ENCODE peak calls at places on chromosomes 3 and 15, in four cellular contexts. N is GM12878, D is HL-60, V is K562. Y is an unnamed sample.
A peak's percentile ranks its signal among the peaks of the same experiment; 100 is the strongest.

GRCh38 chr15:99951471-99951870 is 218.2 kb upstream of the LYSMD4 start:
- DNase-seq in N (no peak), D (no peak), V (no peak), Y (no peak)

GRCh38 chr15:77742127-77742526 is 109.4 kb upstream of the LINGO1 start:
- DNase-seq in N (no peak), D (no peak), V (no peak), Y (no peak)

GRCh38 chr3:5016218-5017161 is 37.3 kb downstream of the BHLHE40 start:
- DNase-seq in N (no peak), D (peak; percentile 89), V (peak; percentile 79), Y (peak; percentile 38)

GRCh38 chr15:56469484-56469883 is 4.5 kb upstream of the MNS1 start:
- DNase-seq in N (no peak), D (peak; percentile 46), V (no peak), Y (no peak)

GRCh38 chr3:137012097-137012501 is 54.3 kb downstream of the IL20RB start:
- DNase-seq in N (no peak), D (no peak), V (no peak), Y (no peak)

GRCh38 chr15:75042730-75043508 is 19.5 kb downstream of the PPCDC start:
- DNase-seq in N (peak; percentile 100), D (peak; percentile 100), V (peak; percentile 68), Y (peak; percentile 67)

GRCh38 chr3:194985031-194985578 is 285.9 kb downstream of the XXYLT1 start:
- DNase-seq in N (no peak), D (peak; percentile 63), V (peak; percentile 17), Y (no peak)

GRCh38 chr3:57112206-57112605 is 51.7 kb downstream of the SPATA12 start:
- DNase-seq in N (no peak), D (no peak), V (peak; percentile 16), Y (no peak)

GRCh38 chr15:80967451-80967850 is 22.2 kb downstream of the MESD start:
- DNase-seq in N (no peak), D (no peak), V (no peak), Y (no peak)

GRCh38 chr3:126284258-126284904 is 72.8 kb downstream of the KLF15 start:
- DNase-seq in N (no peak), D (no peak), V (no peak), Y (no peak)

GRCh38 chr3:185405243-185405642 is 42.3 kb downstream of the MAP3K13 start:
- DNase-seq in N (no peak), D (no peak), V (no peak), Y (no peak)

GRCh38 chr3:95926904-95927501 is 887.4 kb upstream of the EPHA6 start:
- DNase-seq in N (no peak), D (no peak), V (no peak), Y (no peak)

DNA sequence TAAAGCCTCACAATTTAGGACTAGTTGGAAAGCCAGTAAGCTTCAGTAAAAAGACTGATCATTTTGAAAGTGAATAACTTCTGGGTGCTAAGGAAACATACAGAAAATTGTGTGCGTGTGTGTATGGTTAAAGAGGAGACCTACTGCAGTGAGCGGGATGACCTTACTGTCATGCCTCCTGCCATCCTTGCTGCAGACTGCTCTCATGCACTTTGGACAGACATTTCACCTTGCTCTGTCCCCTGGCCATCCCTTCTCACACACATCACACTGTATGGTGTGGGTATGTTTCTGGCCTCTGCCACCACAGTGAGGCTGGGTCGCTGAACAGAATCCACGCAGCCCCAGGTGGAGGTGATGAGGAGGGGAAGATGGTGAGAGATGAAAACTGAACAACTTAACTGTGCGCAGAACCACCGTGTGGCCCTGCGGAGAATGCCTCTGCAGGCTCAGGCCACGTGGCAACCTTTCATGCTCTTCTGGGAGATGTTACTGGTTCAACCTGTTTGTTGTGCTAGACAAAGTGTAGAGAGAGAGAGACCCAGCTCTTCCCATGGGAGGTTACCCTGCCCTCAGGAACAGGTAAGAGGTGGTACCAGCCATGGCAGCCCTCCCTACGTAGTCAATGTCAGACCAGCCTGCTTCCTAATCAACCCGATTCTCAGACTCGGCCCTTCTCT is 36.8 kb upstream of the HACD2 start:
- DNase-seq in N (no peak), D (no peak), V (no peak), Y (no peak)
- TF ChIP-seq SPI1 in N (no peak), D (no peak), V (no peak), Y (no peak)

GRCh38 chr3:141241248-141242034 is 9.8 kb downstream of the PXYLP1 start:
- DNase-seq in N (no peak), D (no peak), V (no peak), Y (no peak)

GRCh38 chr3:141240290-141241247 is 8.9 kb downstream of the PXYLP1 start:
- DNase-seq in N (no peak), D (no peak), V (no peak), Y (no peak)

GRCh38 chr3:141242722-141243092 is 11.1 kb downstream of the PXYLP1 start:
- DNase-seq in N (no peak), D (no peak), V (no peak), Y (no peak)

GRCh38 chr3:141242035-141242721 is 10.6 kb downstream of the PXYLP1 start:
- DNase-seq in N (no peak), D (no peak), V (no peak), Y (no peak)

DNA sequence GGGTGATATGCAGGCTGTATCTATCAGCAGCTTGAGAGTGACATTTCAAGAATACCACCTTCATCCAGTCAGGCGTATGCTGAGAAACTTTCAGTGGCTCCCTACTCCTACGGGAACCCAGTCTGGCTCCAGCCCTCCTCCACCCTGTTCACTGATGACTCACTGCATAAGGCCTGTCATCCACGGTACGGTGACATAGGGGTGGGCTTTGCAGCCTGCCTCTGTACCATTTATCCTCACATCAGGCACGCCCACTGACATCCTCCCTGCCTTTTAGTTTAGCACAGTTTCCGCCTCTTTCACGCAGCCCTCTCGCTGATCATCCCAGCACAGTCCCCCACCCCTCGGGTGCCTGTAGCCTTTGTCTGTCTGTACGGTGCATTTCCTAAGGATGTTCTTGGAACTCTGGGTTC is 11.7 kb downstream of the PXYLP1 start:
- DNase-seq in N (no peak), D (no peak), V (peak; percentile 58), Y (no peak)
- TF ChIP-seq SPI1 in N (no peak), D (no peak), V (no peak), Y (no peak)

DNA sequence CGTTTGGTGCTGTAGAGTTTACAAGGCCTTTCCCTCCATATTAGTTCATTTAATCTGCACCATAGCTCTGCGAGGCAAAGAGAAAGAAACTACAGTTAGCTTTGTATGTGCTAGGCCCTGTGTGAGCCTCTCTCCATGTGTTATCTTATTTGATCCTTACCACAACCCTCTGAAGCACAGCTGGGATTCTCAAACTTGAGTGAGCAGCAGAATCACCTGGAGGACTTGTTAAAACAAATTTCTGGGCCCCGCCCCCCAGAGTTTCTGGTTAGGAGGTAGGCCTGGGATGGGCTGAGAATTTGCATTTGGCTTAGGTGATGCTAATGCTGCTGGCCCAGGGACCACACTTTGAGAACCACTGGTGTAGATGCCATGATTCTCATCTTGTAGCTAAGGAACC is 12.3 kb downstream of the CA12 start:
- DNase-seq in N (no peak), D (no peak), V (no peak), Y (no peak)
- TF ChIP-seq SPI1 in N (no peak), D (no peak), V (no peak), Y (no peak)

GRCh38 chr3:53150247-53151085 is 10.5 kb upstream of the PRKCD start:
- DNase-seq in N (no peak), D (no peak), V (no peak), Y (no peak)
- TF ChIP-seq SPI1 in N (no peak), D (no peak), V (no peak), Y (no peak)

GRCh38 chr3:172530566-172530965 is 7.3 kb upstream of the TNFSF10 start:
- DNase-seq in N (no peak), D (peak; percentile 87), V (no peak), Y (no peak)
- TF ChIP-seq SPI1 in N (no peak), D (no peak), V (no peak), Y (no peak)

DNA sequence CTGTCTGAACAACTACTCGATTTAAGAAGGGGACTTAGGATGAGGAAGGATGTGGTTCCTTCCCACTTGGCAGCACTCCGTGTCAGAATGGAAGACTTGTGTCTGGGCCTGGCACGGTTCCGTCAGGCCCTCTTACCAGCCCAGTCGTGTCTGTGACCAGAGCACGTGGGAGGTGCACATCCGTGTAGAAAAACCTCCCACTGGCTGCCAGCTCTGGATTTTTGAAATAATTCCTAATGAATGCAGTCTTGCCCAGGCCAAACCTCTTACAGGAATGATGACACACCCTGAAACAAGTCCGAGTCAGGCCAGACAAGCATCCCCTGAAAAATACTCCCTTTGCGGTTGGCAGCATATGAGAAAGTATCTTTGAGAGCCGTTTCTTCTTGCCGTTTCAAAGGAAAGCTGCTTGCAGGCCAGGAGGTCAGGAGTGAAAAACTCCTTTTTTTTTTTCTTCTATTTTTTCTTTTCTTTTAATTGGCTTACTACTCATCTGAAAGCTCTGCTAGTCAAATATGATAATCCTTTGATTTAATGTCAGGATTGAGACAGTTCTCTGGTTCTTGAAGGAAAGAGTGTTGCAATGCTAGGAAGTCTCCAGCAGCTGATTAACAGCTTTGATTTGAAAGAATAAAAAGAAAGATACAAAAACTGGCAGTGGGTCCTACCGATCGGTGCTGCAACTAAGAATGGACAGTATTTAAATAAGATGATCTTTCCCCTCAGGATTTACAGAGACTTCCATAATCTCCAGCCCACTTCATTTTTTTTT is 19.8 kb downstream of the IL1RAP start:
- DNase-seq in N (no peak), D (no peak), V (no peak), Y (no peak)
- TF ChIP-seq SPI1 in N (no peak), D (no peak), V (no peak), Y (no peak)

DNA sequence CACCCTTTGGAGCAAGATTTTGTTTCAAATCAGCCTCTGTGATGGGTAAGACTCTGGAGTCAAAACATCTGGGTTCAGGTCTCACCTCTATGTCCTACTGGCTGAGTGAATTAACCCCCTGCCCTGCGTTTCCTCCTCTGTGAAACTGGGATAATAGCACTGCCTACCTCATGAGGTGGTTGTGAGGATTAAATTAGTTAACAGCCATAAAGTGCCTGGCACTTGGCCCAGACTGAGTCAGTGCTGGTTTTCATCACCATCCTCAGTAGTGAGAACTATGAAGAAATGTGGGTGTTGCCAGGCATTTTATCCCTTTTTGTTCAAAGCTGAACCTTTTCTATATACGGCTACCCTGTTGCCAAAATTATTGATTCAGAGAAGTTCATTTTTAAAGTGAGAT is 36.0 kb downstream of the EIF2AK4 start:
- DNase-seq in N (no peak), D (peak; percentile 18), V (no peak), Y (no peak)
- TF ChIP-seq SPI1 in N (no peak), D (no peak), V (no peak), Y (no peak)

GRCh38 chr3:113287818-113288648 is 76.7 kb downstream of the BOC start:
- DNase-seq in N (no peak), D (peak; percentile 31), V (peak; percentile 58), Y (no peak)
- TF ChIP-seq SPI1 in N (no peak), D (no peak), V (no peak), Y (no peak)

GRCh38 chr3:24829011-24829581 is 334.4 kb upstream of the THRB start:
- DNase-seq in N (no peak), D (no peak), V (peak; percentile 55), Y (no peak)
- TF ChIP-seq SPI1 in N (no peak), D (no peak), V (no peak), Y (no peak)

GRCh38 chr15:87144775-87145174 is 1065.1 kb downstream of the AGBL1 start:
- DNase-seq in N (no peak), D (no peak), V (no peak), Y (no peak)
- TF ChIP-seq SPI1 in N (no peak), D (no peak), V (no peak), Y (no peak)